ENCODE peak calls at places on chromosomes 12 and 14, in six cellular contexts. K is uterus, M is thyroid gland, P is AG04450, R is heart right ventricle, A is epithelial cell of prostate. E is an unnamed sample.

GRCh38 chr12:46265102-46265501 is 3.7 kb downstream of the SLC38A1 start:
- DNase-seq in P (no peak), R (no peak), A (no peak), K (no peak), M (no peak), E (no peak)

GRCh38 chr12:48768147-48768546 is 20.7 kb downstream of the ADCY6 start:
- DNase-seq in R (no peak), P (no peak), A (no peak), K (no peak), M (no peak), E (no peak)

GRCh38 chr14:29999013-29999539 is 71.4 kb upstream of the PRKD1 start:
- DNase-seq in M (no peak), K (no peak), R (no peak), A (no peak), P (no peak), E (no peak)

GRCh38 chr14:86003998-86004397 is 474.1 kb downstream of the FLRT2 start:
- DNase-seq in P (no peak), K (no peak), A (no peak), M (no peak), R (no peak), E (no peak)

GRCh38 chr12:94127239-94128131 is 20.9 kb upstream of the PLXNC1 start:
- DNase-seq in P (no peak), K (no peak), M (no peak), A (no peak), R (no peak), E (no peak)

GRCh38 chr14:35499180-35499579 is 34.8 kb upstream of the INSM2 start:
- DNase-seq in P (no peak), M (no peak), K (no peak), R (no peak), A (no peak), E (no peak)

GRCh38 chr14:75426332-75427125 is 1.3 kb upstream of the JDP2 start:
- DNase-seq in R (no peak), P (no peak), M (no peak), K (no peak), A (no peak), E (no peak)

GRCh38 chr14:93100570-93100969 is 15.2 kb downstream of the ITPK1 start:
- DNase-seq in K (no peak), P (no peak), R (no peak), A (no peak), M (no peak), E (no peak)

GRCh38 chr12:62466018-62466595 is 519 bp upstream of the MON2 start:
- DNase-seq in M (peak; percentile 40), K (peak; percentile 42), P (no peak), A (no peak), R (no peak), E (no peak)

GRCh38 chr12:52687527-52688385 is 7.5 kb upstream of the KRT1 start:
- DNase-seq in M (no peak), A (peak; percentile 33), K (no peak), P (no peak), R (no peak), E (no peak)

GRCh38 chr12:981176-981828 is 9.7 kb upstream of the ERC1 start:
- DNase-seq in P (no peak), M (no peak), K (no peak), R (no peak), A (peak; percentile 34), E (no peak)

GRCh38 chr12:54021432-54022013 is 6.7 kb upstream of the HOXC6 start:
- DNase-seq in P (no peak), R (no peak), A (no peak), K (no peak), M (no peak), E (no peak)

GRCh38 chr14:37580146-37580545 is 14.9 kb downstream of the FOXA1 start:
- DNase-seq in A (no peak), K (no peak), M (no peak), P (no peak), R (no peak), E (no peak)

GRCh38 chr12:13961983-13962382 is 19.4 kb downstream of the GRIN2B start:
- DNase-seq in M (no peak), P (no peak), R (no peak), A (no peak), K (no peak), E (no peak)

GRCh38 chr12:30908389-30909087 is 18.0 kb upstream of the TSPAN11 start:
- DNase-seq in R (no peak), K (no peak), M (no peak), P (peak; percentile 60), A (no peak), E (no peak)

GRCh38 chr14:49240383-49240782 is 345.8 kb downstream of the RPS29 start:
- DNase-seq in R (no peak), P (no peak), M (no peak), K (no peak), A (peak; percentile 0), E (no peak)

GRCh38 chr14:80491562-80492139 is 280.3 kb upstream of the DIO2 start:
- DNase-seq in R (no peak), K (no peak), A (no peak), M (no peak), P (no peak), E (no peak)

GRCh38 chr12:93089805-93090569 is 160.9 kb upstream of the EEA1 start:
- DNase-seq in R (no peak), P (peak; percentile 80), K (no peak), M (no peak), A (peak; percentile 88), E (no peak)

GRCh38 chr12:54416908-54417603 is 2.0 kb downstream of the ITGA5 start:
- DNase-seq in A (no peak), R (no peak), M (no peak), P (no peak), K (peak; percentile 56), E (no peak)

GRCh38 chr14:88500611-88501010 is 54.2 kb downstream of the PTPN21 start:
- DNase-seq in R (no peak), M (no peak), A (no peak), P (no peak), K (no peak), E (no peak)

GRCh38 chr14:88493392-88494185 is 61.2 kb downstream of the PTPN21 start:
- DNase-seq in K (no peak), A (no peak), R (peak; percentile 39), M (no peak), P (no peak), E (no peak)

GRCh38 chr14:88492272-88493089 is 62.3 kb downstream of the PTPN21 start:
- DNase-seq in A (no peak), K (peak; percentile 52), M (peak; percentile 63), R (no peak), P (peak; percentile 58), E (peak; percentile 51)

GRCh38 chr14:88499225-88499624 is 55.6 kb downstream of the PTPN21 start:
- DNase-seq in A (no peak), K (no peak), P (no peak), M (no peak), R (no peak), E (no peak)

GRCh38 chr14:88496414-88496813 is 58.4 kb downstream of the PTPN21 start:
- DNase-seq in K (no peak), R (no peak), P (no peak), A (no peak), M (no peak), E (no peak)
- H3K27ac ChIP-seq in K (no peak overlapping the region), R (no peak overlapping the region), P (no peak overlapping the region), A (no peak overlapping the region), M (no peak overlapping the region), E (no peak overlapping the region)

DNA sequence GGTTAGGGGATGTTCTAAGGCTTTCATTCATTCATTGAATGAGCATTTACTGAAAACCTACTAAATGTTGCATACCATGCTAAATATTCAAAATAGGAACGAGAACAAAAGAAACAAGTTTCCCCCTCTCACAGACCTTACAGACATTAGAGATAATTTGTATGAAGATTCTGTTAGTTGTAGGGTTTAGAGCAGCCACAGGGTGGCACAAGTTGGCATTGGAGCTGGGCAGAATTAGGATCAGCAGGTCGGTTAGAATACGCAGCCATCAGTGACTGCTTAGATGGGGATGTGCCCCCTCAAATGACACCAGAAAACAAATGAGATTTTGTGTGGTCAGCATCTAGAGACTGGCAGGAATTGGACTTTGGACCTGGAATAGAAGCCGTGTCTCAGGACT is 166.3 kb upstream of the DAAM1 start:
- DNase-seq in R (no peak), K (no peak), M (no peak), A (no peak), P (no peak), E (no peak)
- H3K27ac ChIP-seq in R (no peak overlapping the region), K (no peak overlapping the region), M (no peak overlapping the region), A (no peak overlapping the region), P (no peak overlapping the region), E (no peak overlapping the region)

GRCh38 chr12:57454213-57454565 is 918 bp upstream of the INHBE start:
- DNase-seq in K (no peak), R (no peak), P (no peak), M (no peak), A (no peak), E (no peak)
- H3K27ac ChIP-seq in K (no peak overlapping the region), R (no peak overlapping the region), P (peak overlapping the region; percentile 98), M (no peak overlapping the region), A (no peak overlapping the region), E (no peak overlapping the region)

GRCh38 chr14:103801459-103801858 is 45.9 kb downstream of the PPP1R13B start:
- DNase-seq in A (peak; percentile 83), P (no peak), M (peak; percentile 51), K (no peak), R (no peak), E (no peak)
- H3K27ac ChIP-seq in A (peak overlapping the region; percentile 86), P (no peak overlapping the region), M (peak overlapping the region; percentile 51), K (no peak overlapping the region), R (no peak overlapping the region), E (no peak overlapping the region)

DNA sequence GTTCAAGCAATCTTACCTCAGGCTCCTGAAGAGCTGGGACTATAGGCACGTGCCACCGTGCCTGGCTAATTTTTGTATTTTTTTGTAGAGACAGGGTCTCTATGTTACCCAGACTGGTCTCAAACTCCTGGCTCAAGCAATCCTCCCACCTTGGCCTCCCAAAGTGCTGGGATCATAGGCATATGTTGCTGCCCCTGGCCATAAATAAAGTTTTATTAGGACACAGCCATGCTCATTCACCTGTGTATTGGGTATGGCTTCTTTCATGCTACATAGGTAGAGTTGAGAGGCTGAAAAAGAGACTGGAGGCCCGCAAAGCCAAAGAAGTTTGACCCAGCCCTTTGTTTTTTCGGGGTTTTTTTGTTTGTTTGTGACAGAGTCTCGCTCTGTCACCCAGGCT is 61.7 kb upstream of the NCOR2 start:
- DNase-seq in M (no peak), P (no peak), A (no peak), R (no peak), K (no peak), E (no peak)
- H3K27ac ChIP-seq in M (no peak overlapping the region), P (no peak overlapping the region), A (no peak overlapping the region), R (no peak overlapping the region), K (no peak overlapping the region), E (no peak overlapping the region)

GRCh38 chr14:73227812-73228781 is 9.2 kb upstream of the PAPLN start:
- DNase-seq in P (peak; percentile 84), M (peak; percentile 20), K (peak; percentile 79), A (peak; percentile 45), R (peak; percentile 47), E (no peak)
- H3K27ac ChIP-seq in P (peak overlapping the region; percentile 84), M (no peak overlapping the region), K (peak overlapping the region; percentile 67), A (no peak overlapping the region), R (no peak overlapping the region), E (peak overlapping the region; percentile 41)